ENCODE peak calls at places on chromosomes 16 and 17, in six cellular contexts. One of them, this sample, is unnamed.

GRCh38 chr16:760498-761343 is at the start of gene MSLN:
- DNase-seq in foreskin fibroblast: no peak
- DNase-seq in type B pancreatic cell: peak; percentile 71
- DNase-seq in AG09319: no peak
- DNase-seq in WTC11: no peak
- DNase-seq in GM06990: no peak
- DNase-seq in this sample: no peak

GRCh38 chr17:72985882-72986720 is 106.4 kb downstream of the SLC39A11 start:
- DNase-seq in foreskin fibroblast: peak; percentile 57
- DNase-seq in type B pancreatic cell: no peak
- DNase-seq in AG09319: peak; percentile 48
- DNase-seq in WTC11: peak; percentile 78
- DNase-seq in GM06990: peak; percentile 39
- DNase-seq in this sample: peak; percentile 86

GRCh38 chr17:79464310-79465010 is 146.4 kb downstream of the RBFOX3 start:
- DNase-seq in foreskin fibroblast: no peak
- DNase-seq in type B pancreatic cell: no peak
- DNase-seq in AG09319: no peak
- DNase-seq in WTC11: no peak
- DNase-seq in GM06990: no peak
- DNase-seq in this sample: no peak

GRCh38 chr16:68090526-68090925 is 5.4 kb downstream of the NFATC3 start:
- DNase-seq in foreskin fibroblast: no peak
- DNase-seq in type B pancreatic cell: no peak
- DNase-seq in AG09319: no peak
- DNase-seq in WTC11: no peak
- DNase-seq in GM06990: no peak
- DNase-seq in this sample: no peak

GRCh38 chr17:20009302-20010098 is at the start of gene SPECC1:
- DNase-seq in foreskin fibroblast: no peak
- DNase-seq in type B pancreatic cell: peak; percentile 92
- DNase-seq in AG09319: no peak
- DNase-seq in WTC11: peak; percentile 95
- DNase-seq in GM06990: peak; percentile 87
- DNase-seq in this sample: peak; percentile 96

GRCh38 chr17:8359769-8360168 is 16.7 kb downstream of the KRABD2 start:
- DNase-seq in foreskin fibroblast: peak; percentile 89
- DNase-seq in type B pancreatic cell: no peak
- DNase-seq in AG09319: peak; percentile 44
- DNase-seq in WTC11: no peak
- DNase-seq in GM06990: no peak
- DNase-seq in this sample: no peak

GRCh38 chr16:2963074-2963610 is 933 bp upstream of the KREMEN2 start:
- DNase-seq in foreskin fibroblast: no peak
- DNase-seq in type B pancreatic cell: no peak
- DNase-seq in AG09319: no peak
- DNase-seq in WTC11: peak; percentile 44
- DNase-seq in GM06990: peak; percentile 73
- DNase-seq in this sample: no peak

GRCh38 chr17:45222994-45223540 is 1.4 kb downstream of the FMNL1 start:
- DNase-seq in foreskin fibroblast: no peak
- DNase-seq in type B pancreatic cell: no peak
- DNase-seq in AG09319: no peak
- DNase-seq in WTC11: no peak
- DNase-seq in GM06990: no peak
- DNase-seq in this sample: no peak

GRCh38 chr17:4188076-4188475 is 45.1 kb downstream of the CYB5D2 start:
- DNase-seq in foreskin fibroblast: no peak
- DNase-seq in type B pancreatic cell: no peak
- DNase-seq in AG09319: no peak
- DNase-seq in WTC11: no peak
- DNase-seq in GM06990: no peak
- DNase-seq in this sample: no peak

GRCh38 chr17:20920813-20921199 is 122.0 kb downstream of the USP22 start:
- DNase-seq in foreskin fibroblast: no peak
- DNase-seq in type B pancreatic cell: no peak
- DNase-seq in AG09319: no peak
- DNase-seq in WTC11: no peak
- DNase-seq in GM06990: no peak
- DNase-seq in this sample: no peak

GRCh38 chr16:88533945-88534641 is 36.1 kb upstream of the ZC3H18 start:
- DNase-seq in foreskin fibroblast: peak; percentile 48
- DNase-seq in type B pancreatic cell: peak; percentile 90
- DNase-seq in AG09319: peak; percentile 28
- DNase-seq in WTC11: peak; percentile 74
- DNase-seq in GM06990: peak; percentile 84
- DNase-seq in this sample: no peak

GRCh38 chr16:2991566-2992261 is 11.5 kb upstream of the PKMYT1 start:
- DNase-seq in foreskin fibroblast: no peak
- DNase-seq in type B pancreatic cell: no peak
- DNase-seq in AG09319: no peak
- DNase-seq in WTC11: no peak
- DNase-seq in GM06990: no peak
- DNase-seq in this sample: no peak

GRCh38 chr17:82875418-82875856 is 35.6 kb upstream of the ZNF750 start:
- DNase-seq in foreskin fibroblast: no peak
- DNase-seq in type B pancreatic cell: no peak
- DNase-seq in AG09319: no peak
- DNase-seq in WTC11: peak; percentile 71
- DNase-seq in GM06990: no peak
- DNase-seq in this sample: peak; percentile 89

GRCh38 chr16:59021751-59022150 is 287.6 kb upstream of the GOT2 start:
- DNase-seq in foreskin fibroblast: peak; percentile 28
- DNase-seq in type B pancreatic cell: no peak
- DNase-seq in AG09319: no peak
- DNase-seq in WTC11: no peak
- DNase-seq in GM06990: no peak
- DNase-seq in this sample: no peak

GRCh38 chr16:7345423-7345822 is 12.8 kb downstream of the RBFOX1 start:
- DNase-seq in foreskin fibroblast: no peak
- DNase-seq in type B pancreatic cell: no peak
- DNase-seq in AG09319: no peak
- DNase-seq in WTC11: no peak
- DNase-seq in GM06990: no peak
- DNase-seq in this sample: no peak

GRCh38 chr17:61395409-61395982 is 4.1 kb upstream of the TBX2 start:
- DNase-seq in foreskin fibroblast: no peak
- DNase-seq in type B pancreatic cell: no peak
- DNase-seq in AG09319: no peak
- DNase-seq in WTC11: peak; percentile 53
- DNase-seq in GM06990: no peak
- DNase-seq in this sample: no peak

GRCh38 chr17:44084131-44084538 is 13.6 kb downstream of the G6PC3 start:
- DNase-seq in foreskin fibroblast: no peak
- DNase-seq in type B pancreatic cell: no peak
- DNase-seq in AG09319: no peak
- DNase-seq in WTC11: peak; percentile 69
- DNase-seq in GM06990: no peak
- DNase-seq in this sample: no peak

GRCh38 chr16:58628845-58629680 is 563 bp downstream of the CNOT1 start:
- DNase-seq in foreskin fibroblast: peak; percentile 25
- DNase-seq in type B pancreatic cell: no peak
- DNase-seq in AG09319: no peak
- DNase-seq in WTC11: peak; percentile 16
- DNase-seq in GM06990: peak; percentile 70
- DNase-seq in this sample: peak; percentile 70

GRCh38 chr16:24689128-24689527 is 40.3 kb upstream of the TNRC6A start:
- DNase-seq in foreskin fibroblast: peak; percentile 60
- DNase-seq in type B pancreatic cell: no peak
- DNase-seq in AG09319: peak; percentile 24
- DNase-seq in WTC11: peak; percentile 38
- DNase-seq in GM06990: no peak
- DNase-seq in this sample: peak; percentile 35

GRCh38 chr17:12342161-12342560 is 321.5 kb downstream of the MAP2K4 start:
- DNase-seq in foreskin fibroblast: no peak
- DNase-seq in type B pancreatic cell: no peak
- DNase-seq in AG09319: no peak
- DNase-seq in WTC11: no peak
- DNase-seq in GM06990: no peak
- DNase-seq in this sample: no peak

GRCh38 chr17:29007456-29008455 is 1.9 kb upstream of the SEZ6 start:
- DNase-seq in foreskin fibroblast: peak; percentile 28
- DNase-seq in type B pancreatic cell: no peak
- DNase-seq in AG09319: no peak
- DNase-seq in WTC11: no peak
- DNase-seq in GM06990: no peak
- DNase-seq in this sample: no peak

GRCh38 chr17:70329751-70330150 is 160.4 kb downstream of the KCNJ2 start:
- DNase-seq in foreskin fibroblast: no peak
- DNase-seq in type B pancreatic cell: no peak
- DNase-seq in AG09319: no peak
- DNase-seq in WTC11: no peak
- DNase-seq in GM06990: no peak
- DNase-seq in this sample: no peak

GRCh38 chr17:30237296-30238002 is 2.0 kb upstream of the SLC6A4 start:
- DNase-seq in foreskin fibroblast: no peak
- DNase-seq in type B pancreatic cell: no peak
- DNase-seq in AG09319: no peak
- DNase-seq in WTC11: no peak
- DNase-seq in GM06990: no peak
- DNase-seq in this sample: no peak

GRCh38 chr17:30236297-30236624 is 764 bp upstream of the SLC6A4 start:
- DNase-seq in foreskin fibroblast: no peak
- DNase-seq in type B pancreatic cell: no peak
- DNase-seq in AG09319: no peak
- DNase-seq in WTC11: no peak
- DNase-seq in GM06990: no peak
- DNase-seq in this sample: no peak

GRCh38 chr17:30235386-30236296 is at the start of gene SLC6A4:
- DNase-seq in foreskin fibroblast: no peak
- DNase-seq in type B pancreatic cell: no peak
- DNase-seq in AG09319: no peak
- DNase-seq in WTC11: peak; percentile 39
- DNase-seq in GM06990: no peak
- DNase-seq in this sample: peak; percentile 67

GRCh38 chr17:30238003-30238344 is 2.5 kb upstream of the SLC6A4 start:
- DNase-seq in foreskin fibroblast: no peak
- DNase-seq in type B pancreatic cell: no peak
- DNase-seq in AG09319: no peak
- DNase-seq in WTC11: no peak
- DNase-seq in GM06990: no peak
- DNase-seq in this sample: no peak

GRCh38 chr17:30236807-30237206 is 1.3 kb upstream of the SLC6A4 start:
- DNase-seq in foreskin fibroblast: no peak
- DNase-seq in type B pancreatic cell: no peak
- DNase-seq in AG09319: no peak
- DNase-seq in WTC11: peak; percentile 75
- DNase-seq in GM06990: no peak
- DNase-seq in this sample: peak; percentile 82
- TF ChIP-seq CTCF in foreskin fibroblast: no peak
- TF ChIP-seq CTCF in type B pancreatic cell: peak; percentile 54
- TF ChIP-seq CTCF in AG09319: peak; percentile 49
- TF ChIP-seq CTCF in WTC11: no peak
- TF ChIP-seq CTCF in GM06990: peak; percentile 68
- TF ChIP-seq CTCF in this sample: peak; percentile 52

GRCh38 chr17:2412561-2413021 is 11.7 kb upstream of the MNT start:
- DNase-seq in foreskin fibroblast: peak; percentile 58
- DNase-seq in type B pancreatic cell: no peak
- DNase-seq in AG09319: no peak
- DNase-seq in WTC11: peak; percentile 47
- DNase-seq in GM06990: no peak
- DNase-seq in this sample: no peak
- TF ChIP-seq CTCF in foreskin fibroblast: peak; percentile 16
- TF ChIP-seq CTCF in type B pancreatic cell: no peak
- TF ChIP-seq CTCF in AG09319: peak; percentile 24
- TF ChIP-seq CTCF in WTC11: no peak
- TF ChIP-seq CTCF in GM06990: no peak
- TF ChIP-seq CTCF in this sample: no peak

GRCh38 chr17:778096-778495 is 4.0 kb downstream of the GLOD4 start:
- DNase-seq in foreskin fibroblast: no peak
- DNase-seq in type B pancreatic cell: no peak
- DNase-seq in AG09319: no peak
- DNase-seq in WTC11: no peak
- DNase-seq in GM06990: no peak
- DNase-seq in this sample: no peak

GRCh38 chr17:784143-784542 is 2.0 kb downstream of the MRM3 start:
- DNase-seq in foreskin fibroblast: no peak
- DNase-seq in type B pancreatic cell: no peak
- DNase-seq in AG09319: no peak
- DNase-seq in WTC11: no peak
- DNase-seq in GM06990: no peak
- DNase-seq in this sample: no peak

GRCh38 chr17:787641-788221 is 5.6 kb downstream of the MRM3 start:
- DNase-seq in foreskin fibroblast: no peak
- DNase-seq in type B pancreatic cell: no peak
- DNase-seq in AG09319: no peak
- DNase-seq in WTC11: no peak
- DNase-seq in GM06990: no peak
- DNase-seq in this sample: no peak

GRCh38 chr17:781920-782731 is at the start of the genes GLOD4 and MRM3:
- DNase-seq in foreskin fibroblast: peak; percentile 84
- DNase-seq in type B pancreatic cell: peak; percentile 97
- DNase-seq in AG09319: peak; percentile 54
- DNase-seq in WTC11: peak; percentile 92
- DNase-seq in GM06990: peak; percentile 96
- DNase-seq in this sample: peak; percentile 76
- TF ChIP-seq CTCF in foreskin fibroblast: no peak
- TF ChIP-seq CTCF in type B pancreatic cell: peak; percentile 56
- TF ChIP-seq CTCF in AG09319: no peak
- TF ChIP-seq CTCF in WTC11: no peak
- TF ChIP-seq CTCF in GM06990: no peak
- TF ChIP-seq CTCF in this sample: no peak

GRCh38 chr17:81239714-81240555 is 817 bp downstream of the NDUFAF8 start:
- DNase-seq in foreskin fibroblast: no peak
- DNase-seq in type B pancreatic cell: no peak
- DNase-seq in AG09319: no peak
- DNase-seq in WTC11: no peak
- DNase-seq in GM06990: peak; percentile 72
- DNase-seq in this sample: no peak

GRCh38 chr17:81243333-81243664 is 4.2 kb downstream of the NDUFAF8 start:
- DNase-seq in foreskin fibroblast: no peak
- DNase-seq in type B pancreatic cell: no peak
- DNase-seq in AG09319: no peak
- DNase-seq in WTC11: no peak
- DNase-seq in GM06990: no peak
- DNase-seq in this sample: no peak

GRCh38 chr17:81242421-81243332 is 3.6 kb downstream of the NDUFAF8 start:
- DNase-seq in foreskin fibroblast: no peak
- DNase-seq in type B pancreatic cell: no peak
- DNase-seq in AG09319: no peak
- DNase-seq in WTC11: no peak
- DNase-seq in GM06990: no peak
- DNase-seq in this sample: no peak

GRCh38 chr17:81241203-81241602 is 2.1 kb downstream of the NDUFAF8 start:
- DNase-seq in foreskin fibroblast: no peak
- DNase-seq in type B pancreatic cell: no peak
- DNase-seq in AG09319: no peak
- DNase-seq in WTC11: no peak
- DNase-seq in GM06990: no peak
- DNase-seq in this sample: no peak

GRCh38 chr17:81241648-81242420 is 2.7 kb downstream of the NDUFAF8 start:
- DNase-seq in foreskin fibroblast: peak; percentile 23
- DNase-seq in type B pancreatic cell: no peak
- DNase-seq in AG09319: no peak
- DNase-seq in WTC11: peak; percentile 87
- DNase-seq in GM06990: peak; percentile 81
- DNase-seq in this sample: no peak
- TF ChIP-seq CTCF in foreskin fibroblast: peak; percentile 74
- TF ChIP-seq CTCF in type B pancreatic cell: peak; percentile 90
- TF ChIP-seq CTCF in AG09319: peak; percentile 78
- TF ChIP-seq CTCF in WTC11: peak; percentile 78
- TF ChIP-seq CTCF in GM06990: peak; percentile 90
- TF ChIP-seq CTCF in this sample: peak; percentile 82

This sample was measured in Caco-2.